ENCODE peak calls at places on chromosomes 16 and 17, in nine cellular contexts. P is left ventricle myocardium inferior, J is fibroblast of pulmonary artery, D is A549, R is astrocyte of the cerebellum, A is coronary artery, Z is RWPE2, Y is stomach, Q is suprapubic skin. E is an unnamed sample.
A peak's percentile ranks its signal among the peaks of the same experiment; 100 is the strongest.

GRCh38 chr16:87465306-87465705 is 27.5 kb downstream of the ZCCHC14 start:
- DNase-seq in Q (peak; percentile 85), R (peak; percentile 65), D (no peak), J (peak; percentile 85), A (peak; percentile 85), Y (peak; percentile 90), P (peak; percentile 71), Z (peak; percentile 86), E (peak; percentile 95)

GRCh38 chr16:77962689-77963088 is 59.7 kb upstream of the CLEC3A start:
- DNase-seq in Y (no peak), R (no peak), P (no peak), A (no peak), Z (no peak), J (no peak), D (no peak), Q (no peak), E (no peak)

GRCh38 chr16:10368984-10369551 is 16.8 kb upstream of the ATF7IP2 start:
- DNase-seq in P (no peak), A (no peak), Q (no peak), J (peak; percentile 6), Z (no peak), D (peak; percentile 34), R (no peak), Y (no peak), E (no peak)

GRCh38 chr17:48989100-48989499 is 8.1 kb upstream of the IGF2BP1 start:
- DNase-seq in Z (no peak), D (no peak), Q (peak; percentile 32), J (no peak), P (no peak), R (no peak), Y (no peak), A (no peak), E (no peak)

GRCh38 chr17:56792267-56792666 is 41.5 kb downstream of the C17orf67 start:
- DNase-seq in Q (no peak), Z (no peak), R (no peak), A (no peak), Y (no peak), J (no peak), D (no peak), P (no peak), E (no peak)

GRCh38 chr17:29722411-29723198 is 99.9 kb upstream of the CORO6 start:
- DNase-seq in D (no peak), Q (no peak), Y (no peak), J (peak; percentile 99), Z (no peak), P (no peak), A (no peak), R (no peak), E (peak; percentile 72)

GRCh38 chr17:13476722-13477121 is 125.0 kb downstream of the HS3ST3A1 start:
- DNase-seq in Q (no peak), D (no peak), R (no peak), Y (no peak), J (peak; percentile 60), Z (no peak), A (no peak), P (no peak), E (no peak)

GRCh38 chr17:4965311-4965986 is 2.2 kb downstream of the SPAG7 start:
- DNase-seq in Y (no peak), P (no peak), Z (no peak), Q (no peak), R (no peak), J (no peak), A (no peak), D (no peak), E (no peak)

GRCh38 chr16:75566040-75566888 is at the start of gene GABARAPL2:
- DNase-seq in D (peak; percentile 74), P (peak; percentile 85), Y (peak; percentile 86), A (peak; percentile 87), Q (peak; percentile 89), Z (peak; percentile 78), R (no peak), J (peak; percentile 72), E (peak; percentile 97)

GRCh38 chr16:46789499-46790414 is 41.2 kb downstream of the C16orf87 start:
- DNase-seq in Z (peak; percentile 77), Q (peak; percentile 86), A (peak; percentile 81), Y (peak; percentile 82), D (peak; percentile 61), P (peak; percentile 77), R (peak; percentile 4), J (peak; percentile 61), E (peak; percentile 55)

GRCh38 chr17:14805348-14805747 is 459.8 kb downstream of the PMP22 start:
- DNase-seq in Q (no peak), Z (no peak), Y (no peak), A (no peak), J (peak; percentile 19), D (peak; percentile 43), P (no peak), R (no peak), E (no peak)

GRCh38 chr16:12613992-12614661 is 189.6 kb downstream of the CPPED1 start:
- DNase-seq in P (no peak), A (no peak), Y (no peak), R (no peak), J (no peak), D (no peak), Q (no peak), Z (no peak), E (no peak)

GRCh38 chr16:49563666-49564065 is 190.1 kb downstream of the C16orf78 start:
- DNase-seq in Z (no peak), J (no peak), D (no peak), A (no peak), P (no peak), R (no peak), Q (no peak), Y (no peak), E (no peak)

GRCh38 chr16:49562228-49562627 is 188.6 kb downstream of the C16orf78 start:
- DNase-seq in Z (no peak), D (no peak), J (no peak), A (no peak), Y (no peak), R (no peak), Q (no peak), P (no peak), E (no peak)

GRCh38 chr16:49564577-49565224 is 191.1 kb downstream of the C16orf78 start:
- DNase-seq in Z (no peak), J (no peak), P (no peak), D (no peak), Y (no peak), A (no peak), Q (no peak), R (peak; percentile 80), E (no peak)

DNA sequence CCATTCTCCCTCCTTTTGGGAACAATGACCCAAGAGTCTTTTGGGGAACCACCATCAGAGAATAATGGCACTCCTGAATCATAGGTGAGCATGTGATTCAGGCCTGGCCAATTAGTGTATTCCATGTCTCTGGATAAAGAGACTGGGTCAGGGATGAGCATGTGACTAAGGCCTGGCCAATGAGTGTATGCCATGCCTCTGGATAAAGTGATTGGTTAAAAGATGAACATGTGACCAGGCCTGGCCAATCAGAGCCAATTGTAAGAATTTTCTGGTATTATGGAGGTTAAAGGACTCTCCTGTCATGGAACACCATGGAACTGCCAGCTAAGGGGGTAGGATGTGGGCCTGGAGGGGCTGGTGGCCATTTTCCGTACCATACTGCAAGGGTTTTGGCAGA is 194.3 kb downstream of the C16orf78 start:
- DNase-seq in A (no peak), D (peak; percentile 10), P (no peak), Y (no peak), R (no peak), Q (no peak), J (no peak), Z (no peak), E (no peak)
- TF ChIP-seq CTCF in A (no peak), D (no peak), P (no peak), Y (no peak), R (no peak), Q (no peak), J (no peak), Z (no peak), E (no peak)

DNA sequence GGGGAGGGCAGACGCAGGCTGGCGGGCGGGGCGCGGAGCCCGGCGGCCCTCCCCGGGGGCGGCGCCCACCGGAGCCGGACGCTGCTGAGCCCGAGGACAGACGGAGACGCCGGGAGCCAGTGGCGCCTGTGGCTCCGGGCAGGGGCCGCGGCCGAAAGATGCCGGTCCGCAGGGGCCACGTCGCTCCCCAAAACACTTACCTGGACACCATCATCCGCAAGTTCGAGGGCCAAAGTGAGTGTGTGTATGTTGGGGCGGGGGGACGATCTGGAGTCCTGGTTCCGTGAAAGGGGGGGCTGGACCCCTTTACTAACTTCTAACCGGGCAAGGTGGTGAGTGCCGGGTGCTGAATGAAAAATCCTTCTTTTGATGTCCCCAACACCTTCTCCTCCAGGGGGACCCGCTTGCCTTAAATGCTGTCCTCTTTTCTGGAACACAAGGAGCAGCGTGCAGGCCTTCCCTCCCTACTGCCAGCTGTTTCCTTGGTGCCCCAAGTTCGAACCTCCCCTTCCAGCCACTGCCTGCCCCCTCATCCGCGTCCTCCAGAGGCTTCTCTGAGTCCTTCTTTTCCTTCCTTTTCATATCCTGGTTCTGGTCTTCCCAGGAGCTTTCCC is at the start of gene KCNH6:
- DNase-seq in Z (no peak), A (no peak), R (no peak), D (no peak), J (no peak), Y (no peak), Q (no peak), P (no peak), E (no peak)
- H3K4me3 ChIP-seq in Z (no peak within 1 kb of the TSS), A (peak within 1 kb of the TSS; percentile 53), R (peak within 1 kb of the TSS; percentile 11), D (peak within 1 kb of the TSS; percentile 30), J (peak within 1 kb of the TSS; percentile 21), Y (peak within 1 kb of the TSS; percentile 28), Q (no peak within 1 kb of the TSS), P (peak within 1 kb of the TSS; percentile 50), E (no peak within 1 kb of the TSS)

GRCh38 chr16:4264546-4264945 is 8.3 kb downstream of the TFAP4 start:
- DNase-seq in P (no peak), D (no peak), Q (no peak), R (no peak), Z (no peak), J (no peak), A (no peak), Y (no peak), E (no peak)

GRCh38 chr16:4261557-4262172 is 11.2 kb downstream of the TFAP4 start:
- DNase-seq in Y (no peak), Z (no peak), R (no peak), Q (no peak), J (peak; percentile 27), P (no peak), A (no peak), D (peak; percentile 78), E (no peak)

GRCh38 chr16:4265676-4266075 is 7.1 kb downstream of the TFAP4 start:
- DNase-seq in Y (no peak), A (no peak), J (no peak), P (no peak), D (no peak), Q (no peak), Z (no peak), R (no peak), E (no peak)

GRCh38 chr16:4262303-4262835 is 10.5 kb downstream of the TFAP4 start:
- DNase-seq in A (no peak), R (no peak), P (no peak), Z (no peak), D (no peak), Q (no peak), Y (no peak), J (no peak), E (no peak)

GRCh38 chr16:4263504-4264436 is 9.1 kb downstream of the TFAP4 start:
- DNase-seq in Q (peak; percentile 91), Y (peak; percentile 47), A (no peak), J (peak; percentile 92), R (no peak), Z (no peak), D (peak; percentile 46), P (peak; percentile 85), E (peak; percentile 71)
- TF ChIP-seq CTCF in Q (no peak), Y (no peak), A (no peak), J (no peak), R (no peak), Z (no peak), D (no peak), P (no peak), E (no peak)

GRCh38 chr16:85137323-85138072 is 25.2 kb upstream of the CIBAR2 start:
- DNase-seq in Q (peak; percentile 96), Y (peak; percentile 93), A (peak; percentile 96), J (peak; percentile 95), D (peak; percentile 42), R (peak; percentile 54), P (peak; percentile 96), Z (no peak), E (peak; percentile 90)
- H3K4me3 ChIP-seq in Q (peak overlapping the region; percentile 38), Y (peak overlapping the region; percentile 36), A (peak overlapping the region; percentile 66), J (peak overlapping the region; percentile 34), D (no peak overlapping the region), R (no peak overlapping the region), P (peak overlapping the region; percentile 56), Z (no peak overlapping the region), E (no peak overlapping the region)

E was measured in lower leg skin.